ENCODE peak calls at places on chromosomes 13 and 19, in six cellular contexts. F is HEK293T; R is naive thymus-derived CD8-positive, alpha-beta T cell; P is DMS 273 treated with DMSO at 0.1 percent for 48 hours; D is lower lobe of right lung; M is CD4-positive, alpha-beta T cell. S is an unnamed sample.

GRCh38 chr19:18420931-18421330 is 1.7 kb downstream of the SSBP4 start:
- DNase-seq in F (no peak), R (no peak), P (no peak), D (peak; percentile 41), M (no peak), S (no peak)

GRCh38 chr13:24274452-24274971 is 34.9 kb upstream of the C1QTNF9 start:
- DNase-seq in F (no peak), R (no peak), P (no peak), D (no peak), M (peak; percentile 25), S (no peak)

GRCh38 chr19:29328586-29328985 is 115.6 kb upstream of the UQCRFS1 start:
- DNase-seq in F (no peak), R (no peak), P (no peak), D (no peak), M (no peak), S (no peak)

GRCh38 chr19:771332-771785 is 20.4 kb downstream of the MISP start:
- DNase-seq in F (peak; percentile 75), R (no peak), P (no peak), D (no peak), M (no peak), S (peak; percentile 82)

GRCh38 chr13:28552288-28552687 is 57.4 kb upstream of the FLT1 start:
- DNase-seq in F (no peak), R (no peak), P (no peak), D (no peak), M (no peak), S (no peak)

GRCh38 chr19:30682576-30683536 is 310.7 kb downstream of the ZNF536 start:
- DNase-seq in F (peak; percentile 78), R (peak; percentile 31), P (peak; percentile 76), D (peak; percentile 63), M (peak; percentile 27), S (no peak)

GRCh38 chr19:51127032-51127431 is 2.3 kb downstream of the SIGLEC9 start:
- DNase-seq in F (no peak), R (no peak), P (no peak), D (no peak), M (no peak), S (peak; percentile 90)

GRCh38 chr19:35596366-35596999 is 10.5 kb downstream of the PMIS2 start:
- DNase-seq in F (peak; percentile 38), R (no peak), P (no peak), D (no peak), M (no peak), S (no peak)

GRCh38 chr19:16944626-16945363 is 56.0 kb downstream of the F2RL3 start:
- DNase-seq in F (no peak), R (no peak), P (no peak), D (no peak), M (no peak), S (no peak)

GRCh38 chr19:35757231-35757748 is 461 bp upstream of the HSPB6 start:
- DNase-seq in F (peak; percentile 39), R (no peak), P (peak; percentile 92), D (no peak), M (no peak), S (no peak)

GRCh38 chr13:80171096-80171495 is 169.8 kb downstream of the SPRY2 start:
- DNase-seq in F (no peak), R (no peak), P (no peak), D (no peak), M (no peak), S (no peak)

GRCh38 chr19:19817357-19817756 is 4.2 kb downstream of the ZNF506 start:
- DNase-seq in F (no peak), R (peak; percentile 69), P (no peak), D (no peak), M (peak; percentile 44), S (no peak)

GRCh38 chr13:40388617-40389016 is 277.8 kb downstream of the FOXO1 start:
- DNase-seq in F (no peak), R (no peak), P (no peak), D (no peak), M (peak; percentile 66), S (no peak)

GRCh38 chr19:13843104-13843921 is 33.6 kb upstream of the NANOS3 start:
- DNase-seq in F (no peak), R (no peak), P (no peak), D (no peak), M (no peak), S (no peak)

GRCh38 chr19:55372316-55373081 is 2.2 kb upstream of the IL11 start:
- DNase-seq in F (no peak), R (no peak), P (no peak), D (no peak), M (no peak), S (no peak)

GRCh38 chr13:99659234-99659633 is 158.0 kb downstream of the TM9SF2 start:
- DNase-seq in F (no peak), R (no peak), P (no peak), D (no peak), M (no peak), S (no peak)

GRCh38 chr13:95204231-95204765 is 97.0 kb downstream of the ABCC4 start:
- DNase-seq in F (no peak), R (no peak), P (no peak), D (no peak), M (no peak), S (no peak)

GRCh38 chr19:46357846-46358583 is 11.1 kb downstream of the PPP5C start:
- DNase-seq in F (no peak), R (no peak), P (no peak), D (no peak), M (no peak), S (no peak)

S was measured in chondrocyte.